ENCODE peak calls at places on chromosomes 16 and 17, in six cellular contexts. One of them, this sample, is unnamed. For H3K36me3 and H3K9me3, the result is how much of the 10 kb centered on the place peaks cover.

GRCh38 chr16:66553223-66553622 is 847 bp downstream of the CKLF start:
- DNase-seq in DND-41: peak
- DNase-seq in effector memory CD4-positive, alpha-beta T cell: no peak
- DNase-seq in esophagus squamous epithelium: no peak
- DNase-seq in breast epithelium: no peak
- DNase-seq in lung: no peak
- DNase-seq in this sample: no peak

GRCh38 chr16:24610421-24610765 is 71.0 kb downstream of the RBBP6 start:
- DNase-seq in DND-41: no peak
- DNase-seq in effector memory CD4-positive, alpha-beta T cell: no peak
- DNase-seq in esophagus squamous epithelium: no peak
- DNase-seq in breast epithelium: no peak
- DNase-seq in lung: no peak
- DNase-seq in this sample: no peak

GRCh38 chr17:41308251-41308917 is 725 bp downstream of the KRTAP16-1 start:
- DNase-seq in DND-41: peak
- DNase-seq in effector memory CD4-positive, alpha-beta T cell: peak
- DNase-seq in esophagus squamous epithelium: peak
- DNase-seq in breast epithelium: peak
- DNase-seq in lung: no peak
- DNase-seq in this sample: peak

GRCh38 chr17:7582401-7583252 is 1.0 kb upstream of the MPDU1 start:
- DNase-seq in DND-41: no peak
- DNase-seq in effector memory CD4-positive, alpha-beta T cell: no peak
- DNase-seq in esophagus squamous epithelium: no peak
- DNase-seq in breast epithelium: no peak
- DNase-seq in lung: peak
- DNase-seq in this sample: no peak

GRCh38 chr17:55098765-55099164 is 130.2 kb downstream of the STXBP4 start:
- DNase-seq in DND-41: no peak
- DNase-seq in effector memory CD4-positive, alpha-beta T cell: no peak
- DNase-seq in esophagus squamous epithelium: no peak
- DNase-seq in breast epithelium: no peak
- DNase-seq in lung: no peak
- DNase-seq in this sample: no peak

GRCh38 chr17:29283496-29283895 is 10.5 kb downstream of the NUFIP2 start:
- DNase-seq in DND-41: no peak
- DNase-seq in effector memory CD4-positive, alpha-beta T cell: no peak
- DNase-seq in esophagus squamous epithelium: no peak
- DNase-seq in breast epithelium: no peak
- DNase-seq in lung: no peak
- DNase-seq in this sample: no peak

GRCh38 chr17:77869041-77869595 is 89.4 kb upstream of the TNRC6C start:
- DNase-seq in DND-41: no peak
- DNase-seq in effector memory CD4-positive, alpha-beta T cell: no peak
- DNase-seq in esophagus squamous epithelium: no peak
- DNase-seq in breast epithelium: no peak
- DNase-seq in lung: no peak
- DNase-seq in this sample: no peak

GRCh38 chr16:90046971-90047713 is 27.9 kb upstream of the DBNDD1 start:
- DNase-seq in DND-41: no peak
- DNase-seq in effector memory CD4-positive, alpha-beta T cell: no peak
- DNase-seq in esophagus squamous epithelium: no peak
- DNase-seq in breast epithelium: peak
- DNase-seq in lung: peak
- DNase-seq in this sample: peak

GRCh38 chr17:82278786-82279379 is 5.4 kb upstream of the CSNK1D start:
- DNase-seq in DND-41: no peak
- DNase-seq in effector memory CD4-positive, alpha-beta T cell: no peak
- DNase-seq in esophagus squamous epithelium: no peak
- DNase-seq in breast epithelium: no peak
- DNase-seq in lung: no peak
- DNase-seq in this sample: no peak

GRCh38 chr16:77353587-77354263 is 81.1 kb downstream of the ADAMTS18 start:
- DNase-seq in DND-41: no peak
- DNase-seq in effector memory CD4-positive, alpha-beta T cell: no peak
- DNase-seq in esophagus squamous epithelium: no peak
- DNase-seq in breast epithelium: no peak
- DNase-seq in lung: no peak
- DNase-seq in this sample: no peak

GRCh38 chr16:69126221-69126620 is 6.2 kb downstream of the CHTF8 start:
- DNase-seq in DND-41: no peak
- DNase-seq in effector memory CD4-positive, alpha-beta T cell: no peak
- DNase-seq in esophagus squamous epithelium: no peak
- DNase-seq in breast epithelium: no peak
- DNase-seq in lung: no peak
- DNase-seq in this sample: no peak

GRCh38 chr17:50064253-50064991 is 8.5 kb downstream of the ITGA3 start:
- DNase-seq in DND-41: no peak
- DNase-seq in effector memory CD4-positive, alpha-beta T cell: no peak
- DNase-seq in esophagus squamous epithelium: no peak
- DNase-seq in breast epithelium: peak
- DNase-seq in lung: peak
- DNase-seq in this sample: no peak

GRCh38 chr17:31744541-31744951 is 114.5 kb downstream of the COPRS start:
- DNase-seq in DND-41: no peak
- DNase-seq in effector memory CD4-positive, alpha-beta T cell: no peak
- DNase-seq in esophagus squamous epithelium: no peak
- DNase-seq in breast epithelium: no peak
- DNase-seq in lung: no peak
- DNase-seq in this sample: no peak

GRCh38 chr17:12983986-12984932 is 33.6 kb downstream of the ELAC2 start:
- DNase-seq in DND-41: no peak
- DNase-seq in effector memory CD4-positive, alpha-beta T cell: no peak
- DNase-seq in esophagus squamous epithelium: no peak
- DNase-seq in breast epithelium: no peak
- DNase-seq in lung: peak
- DNase-seq in this sample: no peak

GRCh38 chr16:81697886-81698635 is 81.0 kb upstream of the PLCG2 start:
- DNase-seq in DND-41: no peak
- DNase-seq in effector memory CD4-positive, alpha-beta T cell: no peak
- DNase-seq in esophagus squamous epithelium: no peak
- DNase-seq in breast epithelium: no peak
- DNase-seq in lung: no peak
- DNase-seq in this sample: no peak

GRCh38 chr16:19901164-19901563 is 16.5 kb upstream of the GPRC5B start:
- DNase-seq in DND-41: no peak
- DNase-seq in effector memory CD4-positive, alpha-beta T cell: no peak
- DNase-seq in esophagus squamous epithelium: no peak
- DNase-seq in breast epithelium: no peak
- DNase-seq in lung: no peak
- DNase-seq in this sample: no peak
- H3K27ac ChIP-seq in DND-41: no peak
- H3K27ac ChIP-seq in effector memory CD4-positive, alpha-beta T cell: no peak
- H3K27ac ChIP-seq in esophagus squamous epithelium: no peak
- H3K27ac ChIP-seq in breast epithelium: no peak
- H3K27ac ChIP-seq in lung: no peak
- H3K27ac ChIP-seq in this sample: no peak

GRCh38 chr16:65049679-65050078 is 72.2 kb downstream of the CDH11 start:
- DNase-seq in DND-41: no peak
- DNase-seq in effector memory CD4-positive, alpha-beta T cell: no peak
- DNase-seq in esophagus squamous epithelium: no peak
- DNase-seq in breast epithelium: no peak
- DNase-seq in lung: no peak
- DNase-seq in this sample: no peak

GRCh38 chr16:65042966-65043365 is 78.9 kb downstream of the CDH11 start:
- DNase-seq in DND-41: no peak
- DNase-seq in effector memory CD4-positive, alpha-beta T cell: no peak
- DNase-seq in esophagus squamous epithelium: no peak
- DNase-seq in breast epithelium: no peak
- DNase-seq in lung: no peak
- DNase-seq in this sample: no peak

GRCh38 chr16:65044861-65045260 is 77.0 kb downstream of the CDH11 start:
- DNase-seq in DND-41: no peak
- DNase-seq in effector memory CD4-positive, alpha-beta T cell: no peak
- DNase-seq in esophagus squamous epithelium: no peak
- DNase-seq in breast epithelium: no peak
- DNase-seq in lung: no peak
- DNase-seq in this sample: no peak
- H3K36me3 ChIP-seq in DND-41: under half
- H3K36me3 ChIP-seq in effector memory CD4-positive, alpha-beta T cell: under half
- H3K36me3 ChIP-seq in esophagus squamous epithelium: under half
- H3K36me3 ChIP-seq in breast epithelium: under half
- H3K36me3 ChIP-seq in lung: under half
- H3K36me3 ChIP-seq in this sample: under half

DNA sequence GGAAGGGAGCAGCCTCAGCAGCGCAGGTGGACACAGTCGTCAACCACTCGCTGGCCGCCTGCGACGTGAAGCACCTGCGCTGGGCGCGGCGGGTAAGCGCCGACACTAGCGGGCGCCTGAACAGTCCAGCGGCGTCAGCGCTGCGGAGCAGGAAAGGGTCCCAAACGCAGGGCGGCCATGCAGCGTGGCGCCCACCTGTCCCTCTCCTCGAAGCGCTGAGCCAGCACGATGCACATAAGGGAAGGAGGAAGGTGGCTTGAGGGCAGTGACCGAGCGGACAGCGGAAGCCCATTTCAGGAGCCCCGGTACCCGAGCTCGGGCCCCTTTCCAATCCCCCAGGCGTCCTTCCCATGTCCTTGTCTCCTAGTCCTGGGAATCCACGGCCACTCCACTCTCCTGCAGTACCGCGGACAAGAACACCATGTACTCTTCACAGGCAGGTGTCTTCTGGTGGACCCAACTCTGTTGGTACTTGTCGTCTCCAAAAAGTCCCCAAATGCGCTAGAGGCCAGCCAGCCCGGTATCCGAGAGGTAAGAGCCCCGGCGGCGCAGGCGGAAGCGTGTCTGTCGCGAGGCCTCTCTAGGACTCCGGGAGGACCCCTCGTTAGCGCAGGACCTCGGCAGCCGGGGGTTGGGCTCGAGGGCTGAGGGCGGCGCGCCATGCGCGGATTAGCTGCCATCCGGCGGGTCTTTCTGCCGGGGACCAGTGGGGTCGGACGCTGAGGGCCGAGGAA is 14.4 kb downstream of the ZNF232 start:
- DNase-seq in DND-41: no peak
- DNase-seq in effector memory CD4-positive, alpha-beta T cell: no peak
- DNase-seq in esophagus squamous epithelium: no peak
- DNase-seq in breast epithelium: no peak
- DNase-seq in lung: no peak
- DNase-seq in this sample: peak
- H3K9me3 ChIP-seq in DND-41: under half
- H3K9me3 ChIP-seq in effector memory CD4-positive, alpha-beta T cell: half or more
- H3K9me3 ChIP-seq in esophagus squamous epithelium: under half
- H3K9me3 ChIP-seq in breast epithelium: half or more
- H3K9me3 ChIP-seq in lung: under half
- H3K9me3 ChIP-seq in this sample: half or more

GRCh38 chr17:70320642-70321345 is 151.5 kb downstream of the KCNJ2 start:
- DNase-seq in DND-41: no peak
- DNase-seq in effector memory CD4-positive, alpha-beta T cell: no peak
- DNase-seq in esophagus squamous epithelium: no peak
- DNase-seq in breast epithelium: no peak
- DNase-seq in lung: peak
- DNase-seq in this sample: no peak

GRCh38 chr17:70327279-70327678 is 157.9 kb downstream of the KCNJ2 start:
- DNase-seq in DND-41: no peak
- DNase-seq in effector memory CD4-positive, alpha-beta T cell: no peak
- DNase-seq in esophagus squamous epithelium: no peak
- DNase-seq in breast epithelium: no peak
- DNase-seq in lung: no peak
- DNase-seq in this sample: no peak

GRCh38 chr17:70321388-70321787 is 152.1 kb downstream of the KCNJ2 start:
- DNase-seq in DND-41: no peak
- DNase-seq in effector memory CD4-positive, alpha-beta T cell: no peak
- DNase-seq in esophagus squamous epithelium: no peak
- DNase-seq in breast epithelium: no peak
- DNase-seq in lung: no peak
- DNase-seq in this sample: no peak

GRCh38 chr17:70323269-70323668 is 153.9 kb downstream of the KCNJ2 start:
- DNase-seq in DND-41: no peak
- DNase-seq in effector memory CD4-positive, alpha-beta T cell: no peak
- DNase-seq in esophagus squamous epithelium: no peak
- DNase-seq in breast epithelium: no peak
- DNase-seq in lung: no peak
- DNase-seq in this sample: no peak

GRCh38 chr17:70324031-70324430 is 154.7 kb downstream of the KCNJ2 start:
- DNase-seq in DND-41: no peak
- DNase-seq in effector memory CD4-positive, alpha-beta T cell: no peak
- DNase-seq in esophagus squamous epithelium: no peak
- DNase-seq in breast epithelium: no peak
- DNase-seq in lung: no peak
- DNase-seq in this sample: no peak
- H3K27ac ChIP-seq in DND-41: no peak
- H3K27ac ChIP-seq in effector memory CD4-positive, alpha-beta T cell: no peak
- H3K27ac ChIP-seq in esophagus squamous epithelium: no peak
- H3K27ac ChIP-seq in breast epithelium: no peak
- H3K27ac ChIP-seq in lung: no peak
- H3K27ac ChIP-seq in this sample: no peak

This sample was measured in naive thymus-derived CD4-positive, alpha-beta T cell.